ENCODE peak calls at places on chromosomes 1 and 21, in nine cellular contexts. Z is activated CD8-positive, alpha-beta memory T cell treated with anti-CD3 and anti-CD28 coated beads for 4 hours; F is EL; G is hypothalamus; Q is CD8-positive, alpha-beta T cell; A is ureter; U is small intestine; E is T-helper 17 cell; W is putamen. Y is an unnamed sample.

GRCh38 chr1:243264718-243265117 is 8.9 kb downstream of the SDCCAG8 start:
- DNase-seq in Z (no peak), Q (no peak), A (no peak), W (no peak), F (peak; percentile 77), U (no peak), E (no peak), G (no peak), Y (peak; percentile 87)

GRCh38 chr1:200336901-200337391 is 72.9 kb downstream of the ZNF281 start:
- DNase-seq in F (peak; percentile 31), W (no peak), Z (no peak), E (no peak), A (no peak), U (no peak), Q (no peak), G (no peak), Y (no peak)

GRCh38 chr1:160207751-160208150 is 2.6 kb downstream of the PEA15 start:
- DNase-seq in Z (no peak), E (no peak), A (no peak), U (no peak), Q (no peak), F (no peak), W (no peak), G (no peak), Y (no peak)

GRCh38 chr1:52140633-52141512 is 1.0 kb upstream of the ZFYVE9 start:
- DNase-seq in Q (no peak), W (no peak), U (peak; percentile 47), Z (no peak), E (no peak), A (no peak), F (no peak), G (no peak), Y (no peak)

GRCh38 chr1:239218296-239218695 is 168.1 kb upstream of the CHRM3 start:
- DNase-seq in E (no peak), Q (no peak), F (peak; percentile 23), Z (no peak), U (no peak), A (no peak), G (no peak), W (no peak), Y (no peak)

GRCh38 chr1:200053639-200054038 is 26.1 kb downstream of the NR5A2 start:
- DNase-seq in A (no peak), W (no peak), G (no peak), E (no peak), U (peak; percentile 31), Q (no peak), F (no peak), Z (no peak), Y (no peak)

GRCh38 chr1:219788700-219789099 is 139.7 kb downstream of the SLC30A10 start:
- DNase-seq in W (no peak), Z (no peak), G (no peak), Q (no peak), E (no peak), U (no peak), A (no peak), F (no peak), Y (no peak)

GRCh38 chr1:36384542-36385409 is 948 bp downstream of the STK40 start:
- DNase-seq in U (peak; percentile 85), Z (no peak), G (peak; percentile 46), F (peak; percentile 35), E (no peak), W (no peak), Q (peak; percentile 58), A (peak; percentile 82), Y (no peak)

GRCh38 chr1:241460098-241460873 is 59.3 kb downstream of the FH start:
- DNase-seq in G (no peak), A (no peak), E (no peak), Z (no peak), W (no peak), U (no peak), Q (no peak), F (no peak), Y (no peak)

GRCh38 chr1:111704776-111705175 is 34.4 kb downstream of the INKA2 start:
- DNase-seq in U (peak; percentile 42), Q (no peak), G (no peak), A (no peak), W (no peak), Z (no peak), E (no peak), F (no peak), Y (no peak)

GRCh38 chr1:173864179-173864867 is 3.5 kb downstream of the GAS5 start:
- DNase-seq in A (no peak), F (peak; percentile 21), E (no peak), W (no peak), Q (no peak), U (no peak), G (no peak), Z (no peak), Y (no peak)

GRCh38 chr1:83704350-83704749 is 294.6 kb downstream of the TTLL7 start:
- DNase-seq in U (no peak), E (no peak), F (no peak), Q (no peak), G (no peak), A (no peak), Z (no peak), W (no peak), Y (no peak)

GRCh38 chr21:19999369-20000272 is 998.6 kb upstream of the NCAM2 start:
- DNase-seq in Q (no peak), F (no peak), Z (no peak), W (no peak), A (no peak), G (no peak), E (no peak), U (no peak), Y (peak; percentile 72)

GRCh38 chr1:245363821-245364220 is 209.0 kb downstream of the KIF26B start:
- DNase-seq in Q (no peak), G (no peak), F (no peak), E (no peak), U (peak; percentile 48), W (no peak), A (no peak), Z (no peak), Y (no peak)

GRCh38 chr1:88983791-88984552 is 8.5 kb downstream of the KYAT3 start:
- DNase-seq in F (peak; percentile 57), U (peak; percentile 81), E (no peak), Q (no peak), A (no peak), G (no peak), W (peak; percentile 57), Z (no peak), Y (peak; percentile 15)

GRCh38 chr1:6037338-6037762 is 8.3 kb upstream of the KCNAB2 start:
- DNase-seq in Z (no peak), F (peak; percentile 83), E (no peak), Q (no peak), W (no peak), G (no peak), A (no peak), U (no peak), Y (no peak)

GRCh38 chr1:233916706-233917105 is 12.2 kb downstream of the SLC35F3 start:
- DNase-seq in F (peak; percentile 13), W (no peak), Q (no peak), U (no peak), G (no peak), Z (no peak), A (no peak), E (no peak), Y (no peak)

GRCh38 chr1:226149806-226150205 is 36.7 kb downstream of the ACBD3 start:
- DNase-seq in E (no peak), Q (no peak), Z (no peak), A (no peak), W (no peak), U (no peak), F (no peak), G (no peak), Y (no peak)

GRCh38 chr21:43994085-43994484 is 18.0 kb upstream of the TRAPPC10 start:
- DNase-seq in Q (no peak), Z (no peak), W (no peak), F (no peak), A (no peak), G (no peak), U (peak; percentile 32), E (no peak), Y (no peak)

GRCh38 chr1:14866841-14867626 is 268.5 kb downstream of the KAZN start:
- DNase-seq in Z (no peak), F (no peak), U (no peak), A (no peak), W (no peak), Q (no peak), G (no peak), E (no peak), Y (no peak)

GRCh38 chr1:76591963-76592362 is 275.3 kb upstream of the ST6GALNAC5 start:
- DNase-seq in A (no peak), Z (no peak), U (no peak), F (no peak), Q (no peak), G (no peak), E (no peak), W (no peak), Y (no peak)

GRCh38 chr1:26686795-26687194 is 9.0 kb upstream of the ARID1A start:
- DNase-seq in W (no peak), Q (no peak), A (no peak), U (no peak), G (no peak), F (no peak), Z (no peak), E (no peak), Y (no peak)

GRCh38 chr1:20165522-20165951 is 20.4 kb upstream of the UBXN10 start:
- DNase-seq in U (no peak), Q (no peak), E (no peak), A (no peak), Z (no peak), G (no peak), F (no peak), W (no peak), Y (no peak)

GRCh38 chr1:1946540-1946939 is 27.5 kb upstream of the TMEM52 start:
- DNase-seq in Z (no peak), E (no peak), Q (no peak), W (peak; percentile 16), G (no peak), U (no peak), A (no peak), F (no peak), Y (no peak)

GRCh38 chr1:10561497-10561896 is 86.7 kb downstream of the PEX14 start:
- DNase-seq in F (no peak), A (no peak), Q (no peak), Z (no peak), U (no peak), W (no peak), G (no peak), E (no peak), Y (no peak)